ENCODE peak calls at places on chromosomes 7 and 10, in ten cellular contexts. P is tibial artery; M is NCI-H774; Y is GDM1; A is effector memory CD4-positive, alpha-beta T cell; Z is non-pigmented ciliary epithelial cell; N is activated naive CD8-positive, alpha-beta T cell treated with anti-CD3 and anti-CD28 coated beads for 36 hours; K is activated T-helper 1 cell treated with anti-CD3 and anti-CD28 coated beads, Interleukin-2, amount 50 U/mL, for 16 hours; D is T1000; E is NCI-H510A. B is an unnamed sample.

GRCh38 chr7:375901-376305 is 85.9 kb downstream of the FOXL3 start:
- DNase-seq in P (peak), M (no peak), Y (no peak), A (no peak), Z (no peak), N (no peak), K (no peak), D (no peak), E (no peak), B (no peak)

GRCh38 chr10:16847644-16848043 is 30.4 kb upstream of the RSU1 start:
- DNase-seq in P (no peak), M (no peak), Y (no peak), A (no peak), Z (no peak), N (no peak), K (no peak), D (no peak), E (no peak), B (no peak)

GRCh38 chr10:132906106-132906505 is 36.3 kb downstream of the CFAP46 start:
- DNase-seq in P (no peak), M (no peak), Y (no peak), A (no peak), Z (no peak), N (no peak), K (no peak), D (no peak), E (no peak), B (no peak)

GRCh38 chr10:3786295-3786981 is 1.4 kb upstream of the KLF6 start:
- DNase-seq in P (no peak), M (no peak), Y (no peak), A (no peak), Z (no peak), N (peak), K (no peak), D (no peak), E (no peak), B (no peak)

GRCh38 chr7:100629117-100629711 is 12.1 kb downstream of the TFR2 start:
- DNase-seq in P (no peak), M (no peak), Y (no peak), A (no peak), Z (no peak), N (peak), K (no peak), D (no peak), E (no peak), B (no peak)

GRCh38 chr7:94590526-94591162 is 65.3 kb downstream of the SGCE start:
- DNase-seq in P (no peak), M (no peak), Y (no peak), A (no peak), Z (no peak), N (no peak), K (no peak), D (no peak), E (no peak), B (no peak)

GRCh38 chr7:130961128-130961601 is 227.2 kb upstream of the KLF14 start:
- DNase-seq in P (no peak), M (no peak), Y (no peak), A (peak), Z (no peak), N (peak), K (peak), D (no peak), E (no peak), B (no peak)

GRCh38 chr10:104582604-104582951 is 58.5 kb upstream of the SORCS3 start:
- DNase-seq in P (no peak), M (no peak), Y (no peak), A (no peak), Z (no peak), N (peak), K (no peak), D (peak), E (no peak), B (no peak)

GRCh38 chr7:95357623-95358022 is 33.3 kb upstream of the PON1 start:
- DNase-seq in P (no peak), M (no peak), Y (no peak), A (no peak), Z (no peak), N (no peak), K (no peak), D (no peak), E (no peak), B (no peak)

GRCh38 chr10:71359364-71360046 is 37.2 kb upstream of the CDH23 start:
- DNase-seq in P (no peak), M (no peak), Y (no peak), A (no peak), Z (no peak), N (no peak), K (no peak), D (no peak), E (no peak), B (no peak)

GRCh38 chr7:47670738-47671137 is 88.8 kb upstream of the TNS3 start:
- DNase-seq in P (no peak), M (no peak), Y (no peak), A (no peak), Z (no peak), N (no peak), K (no peak), D (no peak), E (no peak), B (no peak)

B was measured in DMS79.